ENCODE peak calls at places on chromosomes 11 and 22, in ten cellular contexts. S is hepatic stellate cell; C is osteocyte; F is nucleus accumbens; P is germinal center; H is iPS-NIHi11; T is fibroblast of the conjunctiva; A is activated naive CD4-positive, alpha-beta T cell; V is DMS79 treated with DMSO at 0.1 percent for 48 hours; J is T1000. L is an unnamed sample.
A peak's percentile ranks its signal among the peaks of the same experiment; 100 is the strongest.

GRCh38 chr11:94786264-94787126 is 18.3 kb downstream of the AMOTL1 start:
- DNase-seq in S (no peak), H (peak; percentile 52), J (no peak), V (no peak), F (no peak), A (no peak), C (no peak), T (peak; percentile 28), P (peak; percentile 41), L (peak; percentile 34)

GRCh38 chr22:26887916-26888315 is 230.5 kb downstream of the MIAT start:
- DNase-seq in C (no peak), A (no peak), H (no peak), F (no peak), S (no peak), T (no peak), P (no peak), J (no peak), V (no peak), L (no peak)

GRCh38 chr22:17815703-17816254 is 41.5 kb upstream of the BID start:
- DNase-seq in H (no peak), A (no peak), J (no peak), T (no peak), P (no peak), V (no peak), F (no peak), S (no peak), C (no peak), L (no peak)

GRCh38 chr11:128772814-128773213 is 78.9 kb downstream of the FLI1 start:
- DNase-seq in T (no peak), V (peak; percentile 98), F (no peak), C (no peak), J (no peak), P (peak; percentile 70), A (no peak), S (no peak), H (no peak), L (no peak)

GRCh38 chr11:115112779-115113178 is 391.4 kb downstream of the CADM1 start:
- DNase-seq in C (no peak), T (no peak), J (no peak), F (no peak), H (no peak), P (no peak), A (no peak), V (peak; percentile 78), S (no peak), L (peak; percentile 74)

GRCh38 chr22:34696557-34696956 is 369.4 kb upstream of the ISX start:
- DNase-seq in P (no peak), V (no peak), C (no peak), A (no peak), H (peak; percentile 47), J (no peak), S (no peak), T (no peak), F (no peak), L (peak; percentile 70)

GRCh38 chr22:23833017-23833795 is 5.6 kb downstream of the DERL3 start:
- DNase-seq in S (no peak), J (no peak), F (no peak), T (no peak), C (no peak), V (no peak), P (no peak), H (no peak), A (no peak), L (no peak)

GRCh38 chr11:74449369-74449931 is 17.9 kb downstream of the KCNE3 start:
- DNase-seq in V (peak; percentile 90), H (peak; percentile 65), F (no peak), P (peak; percentile 63), J (peak; percentile 34), C (no peak), S (peak; percentile 51), A (no peak), T (peak; percentile 64), L (peak; percentile 83)

GRCh38 chr11:2929880-2930704 is 872 bp upstream of the PHLDA2 start:
- DNase-seq in F (no peak), V (no peak), T (no peak), S (peak; percentile 80), A (no peak), H (peak; percentile 64), C (no peak), J (no peak), P (peak; percentile 44), L (peak; percentile 63)

GRCh38 chr22:30606455-30607299 is at the start of gene TCN2:
- DNase-seq in C (no peak), J (no peak), V (peak; percentile 63), P (peak; percentile 40), S (peak; percentile 87), A (no peak), T (peak; percentile 45), H (peak; percentile 89), F (peak; percentile 81), L (peak; percentile 96)

GRCh38 chr22:35664955-35665577 is 16.8 kb downstream of the APOL6 start:
- DNase-seq in A (no peak), C (no peak), V (no peak), F (no peak), J (no peak), P (no peak), S (no peak), H (no peak), T (no peak), L (no peak)

GRCh38 chr11:61781585-61781984 is 10.8 kb downstream of the TMEM258 start:
- DNase-seq in V (no peak), H (no peak), A (no peak), P (no peak), J (no peak), C (no peak), F (no peak), S (no peak), T (no peak), L (no peak)

GRCh38 chr22:39490135-39490798 is 11.8 kb upstream of the MIEF1 start:
- DNase-seq in J (no peak), C (no peak), P (peak; percentile 93), V (no peak), T (peak; percentile 57), H (peak; percentile 95), S (peak; percentile 91), A (peak; percentile 58), F (peak; percentile 62), L (peak; percentile 89)

GRCh38 chr11:43944761-43945311 is 2.4 kb downstream of the C11orf96 start:
- DNase-seq in P (peak; percentile 77), C (no peak), S (peak; percentile 79), H (peak; percentile 82), T (no peak), F (peak; percentile 15), V (peak; percentile 29), J (peak; percentile 58), A (peak; percentile 43), L (peak; percentile 58)

GRCh38 chr11:128171496-128171895 is 415.9 kb downstream of the ETS1 start:
- DNase-seq in J (no peak), F (no peak), T (no peak), H (no peak), V (no peak), C (no peak), A (no peak), P (no peak), S (no peak), L (no peak)

GRCh38 chr11:40118780-40119179 is 1340.7 kb downstream of the LRRC4C start:
- DNase-seq in F (no peak), H (no peak), C (no peak), V (peak; percentile 44), T (no peak), S (no peak), A (no peak), J (no peak), P (no peak), L (no peak)

GRCh38 chr11:112961146-112961668 is at the start of gene NCAM1:
- DNase-seq in T (peak; percentile 22), J (no peak), S (peak; percentile 6), H (peak; percentile 81), F (peak; percentile 85), C (no peak), A (no peak), P (peak; percentile 16), V (peak; percentile 99), L (peak; percentile 97)

GRCh38 chr11:90250970-90251369 is 28.1 kb upstream of the CHORDC1 start:
- DNase-seq in H (no peak), S (no peak), P (no peak), V (no peak), T (no peak), J (no peak), A (no peak), C (no peak), F (no peak), L (no peak)

GRCh38 chr22:26679003-26679629 is 21.7 kb downstream of the MIAT start:
- DNase-seq in V (peak; percentile 9), P (peak; percentile 84), C (peak; percentile 94), F (peak; percentile 27), S (peak; percentile 85), J (peak; percentile 54), T (peak; percentile 59), A (peak; percentile 33), H (peak; percentile 82), L (peak; percentile 84)

GRCh38 chr11:65655570-65656332 is 7.0 kb downstream of the RELA start:
- DNase-seq in H (no peak), A (no peak), V (no peak), T (no peak), P (no peak), C (no peak), S (no peak), J (no peak), F (no peak), L (no peak)

GRCh38 chr11:71078482-71078881 is 173.9 kb downstream of the SHANK2 start:
- DNase-seq in C (no peak), V (no peak), T (no peak), P (no peak), A (no peak), F (no peak), H (no peak), J (no peak), S (no peak), L (no peak)

GRCh38 chr11:287821-288327 is 1.1 kb upstream of the PGGHG start:
- DNase-seq in T (no peak), S (no peak), F (no peak), P (no peak), J (no peak), H (no peak), A (no peak), V (no peak), C (no peak), L (peak; percentile 1)

GRCh38 chr22:37416806-37417205 is 10.5 kb downstream of the ELFN2 start:
- DNase-seq in V (peak; percentile 52), S (no peak), P (no peak), H (no peak), J (no peak), C (no peak), T (no peak), F (peak; percentile 18), A (no peak), L (peak; percentile 77)

GRCh38 chr11:63478896-63479295 is 12.1 kb downstream of the PLAAT5 start:
- DNase-seq in T (peak; percentile 69), F (no peak), V (peak; percentile 74), C (no peak), P (peak; percentile 60), A (peak; percentile 11), H (peak; percentile 83), J (peak; percentile 25), S (peak; percentile 73), L (peak; percentile 71)

GRCh38 chr22:46010951-46011626 is 34.1 kb upstream of the WNT7B start:
- DNase-seq in A (no peak), C (no peak), F (peak; percentile 94), T (no peak), P (no peak), S (no peak), J (no peak), H (no peak), V (no peak), L (no peak)

GRCh38 chr22:37267128-37267587 is 15.2 kb upstream of the CYTH4 start:
- DNase-seq in P (peak; percentile 68), T (no peak), F (no peak), A (peak; percentile 55), H (peak; percentile 89), J (no peak), V (no peak), S (peak; percentile 54), C (no peak), L (peak; percentile 88)

GRCh38 chr22:47267531-47268282 is 505.3 kb downstream of the TBC1D22A start:
- DNase-seq in V (no peak), J (no peak), S (no peak), A (no peak), H (no peak), C (no peak), P (no peak), F (no peak), T (no peak), L (no peak)

GRCh38 chr11:112265659-112266409 is 5.2 kb upstream of the PLET1 start:
- DNase-seq in T (no peak), V (no peak), J (no peak), H (no peak), F (no peak), A (no peak), S (no peak), C (no peak), P (no peak), L (no peak)